ENCODE peak calls at places on chromosomes 1 and 21, in seven cellular contexts. One of them, this sample, is unnamed.
A peak's percentile ranks its signal among the peaks of the same experiment; 100 is the strongest.

GRCh38 chr1:213231795-213232231 is 180.8 kb downstream of the RPS6KC1 start:
- DNase-seq in mesothelial cell of epicardium: no peak
- DNase-seq in M059J: peak; percentile 82
- DNase-seq in brain pericyte: peak; percentile 73
- DNase-seq in central memory CD4-positive, alpha-beta T cell: no peak
- DNase-seq in fibroblast of mammary gland: peak; percentile 53
- DNase-seq in activated gamma-delta T cell treated with Interleukin-2 at 50 U/mL for 16 hours: no peak
- DNase-seq in this sample: no peak

GRCh38 chr21:31416465-31416864 is 72.4 kb upstream of the TIAM1 start:
- DNase-seq in mesothelial cell of epicardium: no peak
- DNase-seq in M059J: no peak
- DNase-seq in brain pericyte: no peak
- DNase-seq in central memory CD4-positive, alpha-beta T cell: no peak
- DNase-seq in fibroblast of mammary gland: peak; percentile 50
- DNase-seq in activated gamma-delta T cell treated with Interleukin-2 at 50 U/mL for 16 hours: no peak
- DNase-seq in this sample: no peak

GRCh38 chr1:16127676-16128337 is 28.1 kb downstream of the EPHA2 start:
- DNase-seq in mesothelial cell of epicardium: no peak
- DNase-seq in M059J: no peak
- DNase-seq in brain pericyte: no peak
- DNase-seq in central memory CD4-positive, alpha-beta T cell: no peak
- DNase-seq in fibroblast of mammary gland: no peak
- DNase-seq in activated gamma-delta T cell treated with Interleukin-2 at 50 U/mL for 16 hours: no peak
- DNase-seq in this sample: no peak

GRCh38 chr21:27040738-27041137 is 73.8 kb upstream of the ADAMTS5 start:
- DNase-seq in mesothelial cell of epicardium: no peak
- DNase-seq in M059J: peak; percentile 56
- DNase-seq in brain pericyte: no peak
- DNase-seq in central memory CD4-positive, alpha-beta T cell: no peak
- DNase-seq in fibroblast of mammary gland: no peak
- DNase-seq in activated gamma-delta T cell treated with Interleukin-2 at 50 U/mL for 16 hours: no peak
- DNase-seq in this sample: no peak

GRCh38 chr1:110309768-110310167 is 29.4 kb upstream of the RBM15 start:
- DNase-seq in mesothelial cell of epicardium: no peak
- DNase-seq in M059J: peak; percentile 79
- DNase-seq in brain pericyte: no peak
- DNase-seq in central memory CD4-positive, alpha-beta T cell: no peak
- DNase-seq in fibroblast of mammary gland: peak; percentile 91
- DNase-seq in activated gamma-delta T cell treated with Interleukin-2 at 50 U/mL for 16 hours: no peak
- DNase-seq in this sample: no peak

GRCh38 chr1:17718136-17718535 is 37.0 kb upstream of the ACTL8 start:
- DNase-seq in mesothelial cell of epicardium: no peak
- DNase-seq in M059J: no peak
- DNase-seq in brain pericyte: no peak
- DNase-seq in central memory CD4-positive, alpha-beta T cell: no peak
- DNase-seq in fibroblast of mammary gland: no peak
- DNase-seq in activated gamma-delta T cell treated with Interleukin-2 at 50 U/mL for 16 hours: no peak
- DNase-seq in this sample: no peak

GRCh38 chr21:36861924-36862323 is 104.5 kb downstream of the HLCS start:
- DNase-seq in mesothelial cell of epicardium: no peak
- DNase-seq in M059J: no peak
- DNase-seq in brain pericyte: no peak
- DNase-seq in central memory CD4-positive, alpha-beta T cell: no peak
- DNase-seq in fibroblast of mammary gland: no peak
- DNase-seq in activated gamma-delta T cell treated with Interleukin-2 at 50 U/mL for 16 hours: no peak
- DNase-seq in this sample: no peak

GRCh38 chr21:26127918-26128317 is 42.7 kb downstream of the APP start:
- DNase-seq in mesothelial cell of epicardium: no peak
- DNase-seq in M059J: peak; percentile 45
- DNase-seq in brain pericyte: no peak
- DNase-seq in central memory CD4-positive, alpha-beta T cell: no peak
- DNase-seq in fibroblast of mammary gland: no peak
- DNase-seq in activated gamma-delta T cell treated with Interleukin-2 at 50 U/mL for 16 hours: no peak
- DNase-seq in this sample: no peak

GRCh38 chr1:166905930-166906329 is 29.9 kb upstream of the TADA1 start:
- DNase-seq in mesothelial cell of epicardium: no peak
- DNase-seq in M059J: peak; percentile 97
- DNase-seq in brain pericyte: no peak
- DNase-seq in central memory CD4-positive, alpha-beta T cell: no peak
- DNase-seq in fibroblast of mammary gland: peak; percentile 56
- DNase-seq in activated gamma-delta T cell treated with Interleukin-2 at 50 U/mL for 16 hours: no peak
- DNase-seq in this sample: no peak

GRCh38 chr1:147451628-147452027 is 89.7 kb upstream of the BCL9 start:
- DNase-seq in mesothelial cell of epicardium: no peak
- DNase-seq in M059J: no peak
- DNase-seq in brain pericyte: no peak
- DNase-seq in central memory CD4-positive, alpha-beta T cell: no peak
- DNase-seq in fibroblast of mammary gland: no peak
- DNase-seq in activated gamma-delta T cell treated with Interleukin-2 at 50 U/mL for 16 hours: no peak
- DNase-seq in this sample: no peak

GRCh38 chr21:31158789-31159581 is 120.7 kb upstream of the KRTAP19-8 start:
- DNase-seq in mesothelial cell of epicardium: no peak
- DNase-seq in M059J: no peak
- DNase-seq in brain pericyte: no peak
- DNase-seq in central memory CD4-positive, alpha-beta T cell: peak; percentile 39
- DNase-seq in fibroblast of mammary gland: no peak
- DNase-seq in activated gamma-delta T cell treated with Interleukin-2 at 50 U/mL for 16 hours: no peak
- DNase-seq in this sample: no peak

GRCh38 chr1:44505210-44505993 is 100.3 kb downstream of the RNF220 start:
- DNase-seq in mesothelial cell of epicardium: no peak
- DNase-seq in M059J: peak; percentile 8
- DNase-seq in brain pericyte: no peak
- DNase-seq in central memory CD4-positive, alpha-beta T cell: no peak
- DNase-seq in fibroblast of mammary gland: peak; percentile 55
- DNase-seq in activated gamma-delta T cell treated with Interleukin-2 at 50 U/mL for 16 hours: no peak
- DNase-seq in this sample: no peak

GRCh38 chr1:212605441-212605976 is 3.1 kb upstream of the ATF3 start:
- DNase-seq in mesothelial cell of epicardium: peak; percentile 36
- DNase-seq in M059J: peak; percentile 58
- DNase-seq in brain pericyte: no peak
- DNase-seq in central memory CD4-positive, alpha-beta T cell: no peak
- DNase-seq in fibroblast of mammary gland: no peak
- DNase-seq in activated gamma-delta T cell treated with Interleukin-2 at 50 U/mL for 16 hours: no peak
- DNase-seq in this sample: peak; percentile 58

GRCh38 chr1:10564063-10564462 is 89.3 kb downstream of the PEX14 start:
- DNase-seq in mesothelial cell of epicardium: no peak
- DNase-seq in M059J: no peak
- DNase-seq in brain pericyte: no peak
- DNase-seq in central memory CD4-positive, alpha-beta T cell: no peak
- DNase-seq in fibroblast of mammary gland: no peak
- DNase-seq in activated gamma-delta T cell treated with Interleukin-2 at 50 U/mL for 16 hours: no peak
- DNase-seq in this sample: no peak

GRCh38 chr1:59504281-59504680 is 207.4 kb downstream of the FGGY start:
- DNase-seq in mesothelial cell of epicardium: no peak
- DNase-seq in M059J: no peak
- DNase-seq in brain pericyte: no peak
- DNase-seq in central memory CD4-positive, alpha-beta T cell: no peak
- DNase-seq in fibroblast of mammary gland: no peak
- DNase-seq in activated gamma-delta T cell treated with Interleukin-2 at 50 U/mL for 16 hours: no peak
- DNase-seq in this sample: no peak

GRCh38 chr1:167239257-167239656 is 18.6 kb downstream of the POU2F1 start:
- DNase-seq in mesothelial cell of epicardium: no peak
- DNase-seq in M059J: no peak
- DNase-seq in brain pericyte: no peak
- DNase-seq in central memory CD4-positive, alpha-beta T cell: no peak
- DNase-seq in fibroblast of mammary gland: no peak
- DNase-seq in activated gamma-delta T cell treated with Interleukin-2 at 50 U/mL for 16 hours: no peak
- DNase-seq in this sample: no peak

GRCh38 chr1:175318633-175319032 is 126.1 kb upstream of the KIAA0040 start:
- DNase-seq in mesothelial cell of epicardium: no peak
- DNase-seq in M059J: no peak
- DNase-seq in brain pericyte: no peak
- DNase-seq in central memory CD4-positive, alpha-beta T cell: no peak
- DNase-seq in fibroblast of mammary gland: no peak
- DNase-seq in activated gamma-delta T cell treated with Interleukin-2 at 50 U/mL for 16 hours: no peak
- DNase-seq in this sample: no peak

GRCh38 chr1:224621813-224622682 is 5.9 kb downstream of the CNIH3 start:
- DNase-seq in mesothelial cell of epicardium: no peak
- DNase-seq in M059J: no peak
- DNase-seq in brain pericyte: no peak
- DNase-seq in central memory CD4-positive, alpha-beta T cell: no peak
- DNase-seq in fibroblast of mammary gland: no peak
- DNase-seq in activated gamma-delta T cell treated with Interleukin-2 at 50 U/mL for 16 hours: no peak
- DNase-seq in this sample: no peak

GRCh38 chr1:108590947-108591346 is 31.0 kb downstream of the EEIG2 start:
- DNase-seq in mesothelial cell of epicardium: no peak
- DNase-seq in M059J: peak; percentile 98
- DNase-seq in brain pericyte: no peak
- DNase-seq in central memory CD4-positive, alpha-beta T cell: peak; percentile 83
- DNase-seq in fibroblast of mammary gland: peak; percentile 95
- DNase-seq in activated gamma-delta T cell treated with Interleukin-2 at 50 U/mL for 16 hours: no peak
- DNase-seq in this sample: peak; percentile 61

GRCh38 chr1:54750596-54750995 is 13.7 kb downstream of the PARS2 start:
- DNase-seq in mesothelial cell of epicardium: no peak
- DNase-seq in M059J: no peak
- DNase-seq in brain pericyte: no peak
- DNase-seq in central memory CD4-positive, alpha-beta T cell: no peak
- DNase-seq in fibroblast of mammary gland: no peak
- DNase-seq in activated gamma-delta T cell treated with Interleukin-2 at 50 U/mL for 16 hours: no peak
- DNase-seq in this sample: no peak

GRCh38 chr1:35044406-35044805 is 12.7 kb upstream of the ZMYM6 start:
- DNase-seq in mesothelial cell of epicardium: no peak
- DNase-seq in M059J: no peak
- DNase-seq in brain pericyte: no peak
- DNase-seq in central memory CD4-positive, alpha-beta T cell: no peak
- DNase-seq in fibroblast of mammary gland: no peak
- DNase-seq in activated gamma-delta T cell treated with Interleukin-2 at 50 U/mL for 16 hours: no peak
- DNase-seq in this sample: no peak

GRCh38 chr1:240027059-240027462 is 64.6 kb upstream of the FMN2 start:
- DNase-seq in mesothelial cell of epicardium: peak; percentile 57
- DNase-seq in M059J: peak; percentile 64
- DNase-seq in brain pericyte: no peak
- DNase-seq in central memory CD4-positive, alpha-beta T cell: no peak
- DNase-seq in fibroblast of mammary gland: peak; percentile 62
- DNase-seq in activated gamma-delta T cell treated with Interleukin-2 at 50 U/mL for 16 hours: no peak
- DNase-seq in this sample: no peak

GRCh38 chr1:156146749-156147405 is 6.5 kb upstream of the SEMA4A start:
- DNase-seq in mesothelial cell of epicardium: no peak
- DNase-seq in M059J: peak; percentile 51
- DNase-seq in brain pericyte: no peak
- DNase-seq in central memory CD4-positive, alpha-beta T cell: no peak
- DNase-seq in fibroblast of mammary gland: no peak
- DNase-seq in activated gamma-delta T cell treated with Interleukin-2 at 50 U/mL for 16 hours: no peak
- DNase-seq in this sample: no peak

GRCh38 chr1:91997607-91998195 is 32.1 kb upstream of the EPHX4 start:
- DNase-seq in mesothelial cell of epicardium: no peak
- DNase-seq in M059J: peak; percentile 61
- DNase-seq in brain pericyte: peak; percentile 2
- DNase-seq in central memory CD4-positive, alpha-beta T cell: peak; percentile 32
- DNase-seq in fibroblast of mammary gland: peak; percentile 62
- DNase-seq in activated gamma-delta T cell treated with Interleukin-2 at 50 U/mL for 16 hours: peak; percentile 49
- DNase-seq in this sample: peak; percentile 35

GRCh38 chr1:231315887-231316286 is 21.8 kb downstream of the EXOC8 start:
- DNase-seq in mesothelial cell of epicardium: peak; percentile 35
- DNase-seq in M059J: peak; percentile 46
- DNase-seq in brain pericyte: no peak
- DNase-seq in central memory CD4-positive, alpha-beta T cell: no peak
- DNase-seq in fibroblast of mammary gland: peak; percentile 39
- DNase-seq in activated gamma-delta T cell treated with Interleukin-2 at 50 U/mL for 16 hours: peak; percentile 21
- DNase-seq in this sample: no peak

GRCh38 chr1:246510147-246511030 is 3.3 kb upstream of the SMYD3 start:
- DNase-seq in mesothelial cell of epicardium: no peak
- DNase-seq in M059J: no peak
- DNase-seq in brain pericyte: no peak
- DNase-seq in central memory CD4-positive, alpha-beta T cell: no peak
- DNase-seq in fibroblast of mammary gland: no peak
- DNase-seq in activated gamma-delta T cell treated with Interleukin-2 at 50 U/mL for 16 hours: no peak
- DNase-seq in this sample: no peak

GRCh38 chr1:203095061-203095690 is 9.4 kb upstream of the MYOG start:
- DNase-seq in mesothelial cell of epicardium: no peak
- DNase-seq in M059J: no peak
- DNase-seq in brain pericyte: no peak
- DNase-seq in central memory CD4-positive, alpha-beta T cell: no peak
- DNase-seq in fibroblast of mammary gland: no peak
- DNase-seq in activated gamma-delta T cell treated with Interleukin-2 at 50 U/mL for 16 hours: no peak
- DNase-seq in this sample: no peak

GRCh38 chr1:72724951-72725863 is 442.9 kb upstream of the NEGR1 start:
- DNase-seq in mesothelial cell of epicardium: no peak
- DNase-seq in M059J: no peak
- DNase-seq in brain pericyte: no peak
- DNase-seq in central memory CD4-positive, alpha-beta T cell: no peak
- DNase-seq in fibroblast of mammary gland: no peak
- DNase-seq in activated gamma-delta T cell treated with Interleukin-2 at 50 U/mL for 16 hours: no peak
- DNase-seq in this sample: no peak

GRCh38 chr1:156750932-156751723 is at the start of gene HDGF:
- DNase-seq in mesothelial cell of epicardium: peak; percentile 58
- DNase-seq in M059J: peak; percentile 44
- DNase-seq in brain pericyte: no peak
- DNase-seq in central memory CD4-positive, alpha-beta T cell: no peak
- DNase-seq in fibroblast of mammary gland: no peak
- DNase-seq in activated gamma-delta T cell treated with Interleukin-2 at 50 U/mL for 16 hours: peak; percentile 30
- DNase-seq in this sample: no peak

GRCh38 chr1:101236546-101237228 is at the start of gene S1PR1:
- DNase-seq in mesothelial cell of epicardium: peak; percentile 76
- DNase-seq in M059J: peak; percentile 62
- DNase-seq in brain pericyte: no peak
- DNase-seq in central memory CD4-positive, alpha-beta T cell: peak; percentile 80
- DNase-seq in fibroblast of mammary gland: peak; percentile 48
- DNase-seq in activated gamma-delta T cell treated with Interleukin-2 at 50 U/mL for 16 hours: peak; percentile 78
- DNase-seq in this sample: no peak

GRCh38 chr1:52769346-52770033 is 43.2 kb downstream of the ZYG11B start:
- DNase-seq in mesothelial cell of epicardium: no peak
- DNase-seq in M059J: no peak
- DNase-seq in brain pericyte: no peak
- DNase-seq in central memory CD4-positive, alpha-beta T cell: no peak
- DNase-seq in fibroblast of mammary gland: no peak
- DNase-seq in activated gamma-delta T cell treated with Interleukin-2 at 50 U/mL for 16 hours: no peak
- DNase-seq in this sample: no peak